ENCODE peak calls at places on chromosomes 16 and 17, in four cellular contexts. One of them, this sample, is unnamed.

GRCh38 chr17:76566988-76567431 is 18.6 kb downstream of the ST6GALNAC2 start:
- DNase-seq in pancreas: no peak
- DNase-seq in OCI-LY7: peak; percentile 21
- DNase-seq in uterus: no peak
- DNase-seq in this sample: no peak

GRCh38 chr16:1724491-1724890 is 18.5 kb downstream of the MAPK8IP3 start:
- DNase-seq in pancreas: no peak
- DNase-seq in OCI-LY7: no peak
- DNase-seq in uterus: no peak
- DNase-seq in this sample: no peak

GRCh38 chr16:24508614-24509013 is 30.8 kb upstream of the RBBP6 start:
- DNase-seq in pancreas: no peak
- DNase-seq in OCI-LY7: no peak
- DNase-seq in uterus: no peak
- DNase-seq in this sample: no peak

GRCh38 chr17:21249086-21249795 is 4.0 kb downstream of the NATD1 start:
- DNase-seq in pancreas: no peak
- DNase-seq in OCI-LY7: no peak
- DNase-seq in uterus: no peak
- DNase-seq in this sample: no peak

GRCh38 chr17:49197346-49197998 is 12.9 kb downstream of the GNGT2 start:
- DNase-seq in pancreas: no peak
- DNase-seq in OCI-LY7: no peak
- DNase-seq in uterus: no peak
- DNase-seq in this sample: no peak

GRCh38 chr17:78368348-78368747 is 8.5 kb upstream of the SOCS3 start:
- DNase-seq in pancreas: no peak
- DNase-seq in OCI-LY7: no peak
- DNase-seq in uterus: no peak
- DNase-seq in this sample: no peak

GRCh38 chr16:86751081-86752030 is 173.0 kb downstream of the FOXL1 start:
- DNase-seq in pancreas: no peak
- DNase-seq in OCI-LY7: no peak
- DNase-seq in uterus: no peak
- DNase-seq in this sample: no peak

GRCh38 chr16:54930034-54930938 is at the start of gene IRX5:
- DNase-seq in pancreas: peak; percentile 86
- DNase-seq in OCI-LY7: peak; percentile 89
- DNase-seq in uterus: peak; percentile 79
- DNase-seq in this sample: peak; percentile 93

GRCh38 chr17:82332669-82333278 is 792 bp downstream of the SECTM1 start:
- DNase-seq in pancreas: peak; percentile 69
- DNase-seq in OCI-LY7: no peak
- DNase-seq in uterus: peak; percentile 47
- DNase-seq in this sample: peak; percentile 67

GRCh38 chr16:55655709-55656694 is at the start of gene SLC6A2:
- DNase-seq in pancreas: no peak
- DNase-seq in OCI-LY7: no peak
- DNase-seq in uterus: no peak
- DNase-seq in this sample: no peak

GRCh38 chr17:76548378-76549214 is 8.8 kb downstream of the PRCD start:
- DNase-seq in pancreas: no peak
- DNase-seq in OCI-LY7: no peak
- DNase-seq in uterus: no peak
- DNase-seq in this sample: no peak

GRCh38 chr17:17737938-17738894 is 57.0 kb downstream of the RAI1 start:
- DNase-seq in pancreas: no peak
- DNase-seq in OCI-LY7: no peak
- DNase-seq in uterus: no peak
- DNase-seq in this sample: no peak

GRCh38 chr17:4136373-4136772 is 6.5 kb downstream of the ZZEF1 start:
- DNase-seq in pancreas: no peak
- DNase-seq in OCI-LY7: no peak
- DNase-seq in uterus: no peak
- DNase-seq in this sample: peak; percentile 86

GRCh38 chr17:47983492-47984223 is 12.7 kb downstream of the CDK5RAP3 start:
- DNase-seq in pancreas: no peak
- DNase-seq in OCI-LY7: no peak
- DNase-seq in uterus: no peak
- DNase-seq in this sample: no peak

GRCh38 chr16:23578096-23578830 is 17.9 kb downstream of the NDUFAB1 start:
- DNase-seq in pancreas: no peak
- DNase-seq in OCI-LY7: no peak
- DNase-seq in uterus: no peak
- DNase-seq in this sample: no peak

GRCh38 chr17:320809-321385 is 31.7 kb downstream of the RPH3AL start:
- DNase-seq in pancreas: peak; percentile 60
- DNase-seq in OCI-LY7: no peak
- DNase-seq in uterus: no peak
- DNase-seq in this sample: no peak

GRCh38 chr17:17120716-17121115 is 78.5 kb downstream of the MPRIP start:
- DNase-seq in pancreas: no peak
- DNase-seq in OCI-LY7: no peak
- DNase-seq in uterus: no peak
- DNase-seq in this sample: no peak

GRCh38 chr17:8153550-8153956 is 1.3 kb upstream of the PER1 start:
- DNase-seq in pancreas: no peak
- DNase-seq in OCI-LY7: no peak
- DNase-seq in uterus: peak; percentile 90
- DNase-seq in this sample: peak; percentile 85

GRCh38 chr17:69961488-69962145 is 113.4 kb upstream of the KCNJ16 start:
- DNase-seq in pancreas: peak; percentile 49
- DNase-seq in OCI-LY7: peak; percentile 3
- DNase-seq in uterus: no peak
- DNase-seq in this sample: no peak

GRCh38 chr17:66240013-66240412 is 10.8 kb upstream of the APOH start:
- DNase-seq in pancreas: no peak
- DNase-seq in OCI-LY7: no peak
- DNase-seq in uterus: no peak
- DNase-seq in this sample: no peak

GRCh38 chr17:83124871-83125514 is 45.6 kb downstream of the METRNL start:
- DNase-seq in pancreas: peak; percentile 45
- DNase-seq in OCI-LY7: no peak
- DNase-seq in uterus: no peak
- DNase-seq in this sample: no peak

GRCh38 chr16:21339927-21340326 is 61.8 kb upstream of the CRYM start:
- DNase-seq in pancreas: no peak
- DNase-seq in OCI-LY7: no peak
- DNase-seq in uterus: no peak
- DNase-seq in this sample: no peak

GRCh38 chr16:62058412-62058811 is 22.2 kb upstream of the CDH8 start:
- DNase-seq in pancreas: no peak
- DNase-seq in OCI-LY7: no peak
- DNase-seq in uterus: no peak
- DNase-seq in this sample: no peak

GRCh38 chr17:57853695-57854094 is 3.9 kb upstream of the MRPS23 start:
- DNase-seq in pancreas: no peak
- DNase-seq in OCI-LY7: no peak
- DNase-seq in uterus: no peak
- DNase-seq in this sample: no peak

GRCh38 chr17:50214986-50215730 is 13.7 kb upstream of the COL1A1 start:
- DNase-seq in pancreas: no peak
- DNase-seq in OCI-LY7: no peak
- DNase-seq in uterus: peak; percentile 37
- DNase-seq in this sample: no peak

GRCh38 chr17:660453-660852 is 54.2 kb downstream of the VPS53 start:
- DNase-seq in pancreas: no peak
- DNase-seq in OCI-LY7: no peak
- DNase-seq in uterus: no peak
- DNase-seq in this sample: no peak

GRCh38 chr17:45405250-45406086 is 27.2 kb downstream of the ARHGAP27 start:
- DNase-seq in pancreas: peak; percentile 62
- DNase-seq in OCI-LY7: peak; percentile 32
- DNase-seq in uterus: no peak
- DNase-seq in this sample: no peak

GRCh38 chr17:14595656-14596055 is 294.8 kb downstream of the HS3ST3B1 start:
- DNase-seq in pancreas: no peak
- DNase-seq in OCI-LY7: no peak
- DNase-seq in uterus: no peak
- DNase-seq in this sample: no peak

GRCh38 chr17:40177275-40177874 is at the start of gene RAPGEFL1:
- DNase-seq in pancreas: peak; percentile 91
- DNase-seq in OCI-LY7: no peak
- DNase-seq in uterus: peak; percentile 78
- DNase-seq in this sample: peak; percentile 82

GRCh38 chr16:73396556-73396955 is 348.6 kb upstream of the ZFHX3 start:
- DNase-seq in pancreas: no peak
- DNase-seq in OCI-LY7: no peak
- DNase-seq in uterus: no peak
- DNase-seq in this sample: no peak
- H3K4me3 ChIP-seq in pancreas: no peak overlapping the region
- H3K4me3 ChIP-seq in OCI-LY7: no peak overlapping the region
- H3K4me3 ChIP-seq in uterus: no peak overlapping the region
- H3K4me3 ChIP-seq in this sample: no peak overlapping the region

GRCh38 chr17:72717276-72717675 is 375.2 kb downstream of the SLC39A11 start:
- DNase-seq in pancreas: no peak
- DNase-seq in OCI-LY7: no peak
- DNase-seq in uterus: no peak
- DNase-seq in this sample: no peak

GRCh38 chr17:72715906-72716572 is 376.4 kb downstream of the SLC39A11 start:
- DNase-seq in pancreas: no peak
- DNase-seq in OCI-LY7: no peak
- DNase-seq in uterus: no peak
- DNase-seq in this sample: no peak

GRCh38 chr17:72719206-72719581 is 373.3 kb downstream of the SLC39A11 start:
- DNase-seq in pancreas: no peak
- DNase-seq in OCI-LY7: no peak
- DNase-seq in uterus: no peak
- DNase-seq in this sample: no peak

GRCh38 chr17:72719582-72720493 is 372.6 kb downstream of the SLC39A11 start:
- DNase-seq in pancreas: no peak
- DNase-seq in OCI-LY7: no peak
- DNase-seq in uterus: no peak
- DNase-seq in this sample: no peak

GRCh38 chr17:72717676-72718075 is 374.8 kb downstream of the SLC39A11 start:
- DNase-seq in pancreas: no peak
- DNase-seq in OCI-LY7: no peak
- DNase-seq in uterus: no peak
- DNase-seq in this sample: no peak
- H3K4me1 ChIP-seq in pancreas: no peaks in the 10 kb centered on the region
- H3K4me1 ChIP-seq in OCI-LY7: no peaks in the 10 kb centered on the region
- H3K4me1 ChIP-seq in uterus: no peaks in the 10 kb centered on the region
- H3K4me1 ChIP-seq in this sample: peaks cover 1% of the 10 kb centered on the region

GRCh38 chr17:54967621-54968258 is 714 bp downstream of the COX11 start:
- DNase-seq in pancreas: no peak
- DNase-seq in OCI-LY7: peak; percentile 29
- DNase-seq in uterus: no peak
- DNase-seq in this sample: no peak
- TF ChIP-seq CTCF in pancreas: no peak
- TF ChIP-seq CTCF in OCI-LY7: peak; percentile 76
- TF ChIP-seq CTCF in uterus: peak; percentile 50
- TF ChIP-seq CTCF in this sample: no peak

GRCh38 chr16:74773431-74774222 is 993 bp downstream of the FA2H start:
- DNase-seq in pancreas: no peak
- DNase-seq in OCI-LY7: no peak
- DNase-seq in uterus: no peak
- DNase-seq in this sample: no peak
- H3K4me3 ChIP-seq in pancreas: peak overlapping the region; percentile 78
- H3K4me3 ChIP-seq in OCI-LY7: peak overlapping the region; percentile 66
- H3K4me3 ChIP-seq in uterus: peak overlapping the region; percentile 36
- H3K4me3 ChIP-seq in this sample: peak overlapping the region; percentile 27

DNA sequence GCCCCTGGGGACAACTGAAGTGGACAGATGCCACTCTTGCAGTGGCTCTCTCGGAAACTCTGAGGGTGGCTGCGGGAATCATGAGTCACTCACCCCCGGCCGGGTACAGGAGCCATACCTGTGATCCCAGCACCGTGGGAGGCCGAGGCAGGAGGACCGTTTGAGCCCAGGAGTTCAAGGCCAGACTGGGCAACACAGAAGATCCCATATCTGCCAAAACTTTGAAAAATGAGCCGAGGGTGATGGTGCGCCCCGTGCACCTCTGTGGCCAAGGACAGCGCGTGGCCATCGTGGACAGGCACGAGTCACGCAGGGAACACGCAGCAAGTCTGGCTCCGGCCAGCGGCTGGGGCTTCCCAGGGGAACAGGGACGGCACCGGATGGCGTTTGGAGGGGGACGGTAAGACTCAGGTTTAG is 41.3 kb upstream of the ZC3H18 start:
- DNase-seq in pancreas: no peak
- DNase-seq in OCI-LY7: no peak
- DNase-seq in uterus: no peak
- DNase-seq in this sample: no peak
- H3K4me1 ChIP-seq in pancreas: no peaks in the 10 kb centered on the region
- H3K4me1 ChIP-seq in OCI-LY7: peaks cover 6% of the 10 kb centered on the region
- H3K4me1 ChIP-seq in uterus: peaks cover 4% of the 10 kb centered on the region
- H3K4me1 ChIP-seq in this sample: peaks cover 12% of the 10 kb centered on the region

GRCh38 chr17:54172096-54172495 is 349.4 kb downstream of the KIF2B start:
- DNase-seq in pancreas: no peak
- DNase-seq in OCI-LY7: no peak
- DNase-seq in uterus: no peak
- DNase-seq in this sample: no peak

GRCh38 chr17:54177606-54178308 is 355.0 kb downstream of the KIF2B start:
- DNase-seq in pancreas: no peak
- DNase-seq in OCI-LY7: no peak
- DNase-seq in uterus: no peak
- DNase-seq in this sample: no peak

DNA sequence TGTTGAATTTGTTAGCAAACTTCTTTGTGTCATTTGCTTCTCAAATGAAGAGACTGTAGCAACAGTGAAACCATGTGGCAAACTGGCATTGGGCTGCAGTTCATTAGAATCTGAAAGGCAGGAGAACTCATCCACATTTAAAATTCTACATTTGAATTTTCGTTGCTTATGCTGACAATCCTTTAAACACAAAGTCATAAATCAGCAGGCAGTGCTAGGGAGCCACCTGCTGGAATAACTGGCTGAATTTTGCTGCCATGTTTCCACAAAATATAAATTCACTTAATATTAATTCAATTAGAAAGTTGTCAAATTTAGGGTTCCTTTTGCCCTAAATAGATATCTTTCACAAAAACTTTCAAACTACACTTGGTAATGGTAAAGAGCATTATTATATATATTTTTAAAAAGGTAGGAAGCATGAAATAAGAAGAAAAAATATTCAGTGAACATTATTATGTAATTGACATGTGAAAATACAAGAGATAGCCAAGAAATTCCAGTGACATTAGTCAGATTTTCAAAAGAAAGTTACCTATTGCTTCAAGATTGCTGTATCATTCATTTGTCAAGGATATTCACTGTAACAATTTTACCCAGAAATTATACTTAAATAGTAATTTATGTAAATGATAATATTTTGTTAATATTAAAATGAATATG is 350.1 kb downstream of the KIF2B start:
- DNase-seq in pancreas: no peak
- DNase-seq in OCI-LY7: peak; percentile 3
- DNase-seq in uterus: no peak
- DNase-seq in this sample: no peak
- TF ChIP-seq CTCF in pancreas: peak; percentile 40
- TF ChIP-seq CTCF in OCI-LY7: peak; percentile 75
- TF ChIP-seq CTCF in uterus: no peak
- TF ChIP-seq CTCF in this sample: peak; percentile 14

This sample was measured in lung.